ENCODE peak calls at places on chromosomes 2 and 18, in seven cellular contexts. D is endodermal cell, S is tibial nerve, O is WERI-Rb-1, J is OCI-LY7, L is AG04450, C is neural progenitor cell. X is an unnamed sample.
A peak's percentile ranks its signal among the peaks of the same experiment; 100 is the strongest.

GRCh38 chr2:8510519-8510918 is 171.3 kb upstream of the ID2 start:
- DNase-seq in D (no peak), J (no peak), L (no peak), C (no peak), S (no peak), O (no peak), X (no peak)

GRCh38 chr18:11518788-11519685 is 90.4 kb upstream of the SLC35G4 start:
- DNase-seq in S (no peak), J (peak; percentile 82), L (peak; percentile 20), D (peak; percentile 92), O (peak; percentile 78), C (peak; percentile 86), X (no peak)

GRCh38 chr2:24258718-24259117 is 83.9 kb downstream of the FAM228A start:
- DNase-seq in D (no peak), O (no peak), C (no peak), S (no peak), J (no peak), L (no peak), X (no peak)

GRCh38 chr2:26430826-26431225 is 29.1 kb downstream of the DRC1 start:
- DNase-seq in C (no peak), S (no peak), J (no peak), L (no peak), O (no peak), D (no peak), X (no peak)

GRCh38 chr2:84636080-84636971 is 120.0 kb downstream of the DNAH6 start:
- DNase-seq in L (no peak), O (no peak), C (no peak), D (no peak), J (no peak), S (no peak), X (no peak)

GRCh38 chr18:79396431-79397287 is 929 bp downstream of the NFATC1 start:
- DNase-seq in S (no peak), O (peak; percentile 58), J (peak; percentile 61), C (peak; percentile 82), L (no peak), D (peak; percentile 81), X (peak; percentile 62)

GRCh38 chr2:12318427-12319057 is 398.2 kb upstream of the TRIB2 start:
- DNase-seq in L (no peak), S (no peak), J (no peak), O (no peak), C (no peak), D (no peak), X (no peak)

GRCh38 chr2:84778921-84779320 is 102.0 kb downstream of the TRABD2A start:
- DNase-seq in S (no peak), J (no peak), O (no peak), D (no peak), C (no peak), L (no peak), X (no peak)

GRCh38 chr18:10566390-10566789 is 40.6 kb downstream of the NAPG start:
- DNase-seq in S (no peak), J (no peak), C (no peak), O (no peak), D (no peak), L (no peak), X (no peak)

GRCh38 chr2:145752091-145752806 is 1232.3 kb upstream of the ZEB2 start:
- DNase-seq in C (peak; percentile 74), L (peak; percentile 69), J (peak; percentile 79), O (no peak), S (peak; percentile 18), D (peak; percentile 59), X (no peak)

GRCh38 chr18:75157851-75158250 is 51.1 kb downstream of the PTGR3 start:
- DNase-seq in J (no peak), D (peak; percentile 30), L (no peak), S (no peak), O (no peak), C (no peak), X (no peak)

GRCh38 chr2:42368817-42369550 is 8.0 kb upstream of the COX7A2L start:
- DNase-seq in C (no peak), J (no peak), L (no peak), D (no peak), S (no peak), O (no peak), X (no peak)

GRCh38 chr2:218074031-218074430 is 5.0 kb downstream of the RUFY4 start:
- DNase-seq in S (no peak), C (peak; percentile 76), O (peak; percentile 62), L (no peak), J (peak; percentile 30), D (peak; percentile 89), X (no peak)

GRCh38 chr2:119158563-119159347 is at the start of gene C1QL2:
- DNase-seq in J (no peak), L (no peak), O (peak; percentile 58), C (peak; percentile 83), S (no peak), D (peak; percentile 86), X (no peak)

GRCh38 chr2:10036095-10036879 is 7.1 kb upstream of the KLF11 start:
- DNase-seq in C (peak; percentile 42), S (no peak), J (peak; percentile 13), D (peak; percentile 77), O (no peak), L (no peak), X (no peak)

GRCh38 chr2:20643826-20644225 is 7.1 kb downstream of the HS1BP3 start:
- DNase-seq in S (no peak), J (no peak), D (no peak), L (no peak), O (no peak), C (no peak), X (no peak)

GRCh38 chr18:596288-596881 is 403 bp upstream of the CLUL1 start:
- DNase-seq in S (no peak), D (peak; percentile 88), C (peak; percentile 87), J (peak; percentile 61), O (no peak), L (no peak), X (no peak)

GRCh38 chr2:46815121-46815802 is 100.3 kb downstream of the MCFD2 start:
- DNase-seq in O (no peak), C (no peak), L (no peak), D (peak; percentile 50), S (no peak), J (no peak), X (no peak)

GRCh38 chr2:131156452-131157149 is 51.5 kb downstream of the PLEKHB2 start:
- DNase-seq in J (no peak), D (peak; percentile 63), S (no peak), C (no peak), L (no peak), O (no peak), X (no peak)

GRCh38 chr18:2894131-2894840 is 47.5 kb downstream of the EMILIN2 start:
- DNase-seq in J (no peak), D (no peak), L (no peak), O (no peak), C (no peak), S (peak; percentile 3), X (no peak)

GRCh38 chr18:32956591-32957310 is 183.9 kb upstream of the KLHL14 start:
- DNase-seq in D (no peak), L (peak; percentile 2), C (peak; percentile 36), O (no peak), J (peak; percentile 10), S (no peak), X (no peak)

GRCh38 chr2:191312163-191312562 is 67.0 kb downstream of the MYO1B start:
- DNase-seq in S (no peak), O (no peak), J (no peak), C (no peak), D (no peak), L (no peak), X (no peak)

GRCh38 chr2:159589286-159589685 is 27.1 kb downstream of the BAZ2B start:
- DNase-seq in C (no peak), O (no peak), J (no peak), S (no peak), L (no peak), D (no peak), X (no peak)

GRCh38 chr2:159586034-159586433 is 30.3 kb downstream of the BAZ2B start:
- DNase-seq in O (no peak), L (no peak), S (no peak), J (no peak), D (no peak), C (no peak), X (no peak)

GRCh38 chr2:159585607-159586006 is 30.7 kb downstream of the BAZ2B start:
- DNase-seq in O (no peak), S (no peak), L (no peak), J (no peak), C (no peak), D (no peak), X (no peak)

DNA sequence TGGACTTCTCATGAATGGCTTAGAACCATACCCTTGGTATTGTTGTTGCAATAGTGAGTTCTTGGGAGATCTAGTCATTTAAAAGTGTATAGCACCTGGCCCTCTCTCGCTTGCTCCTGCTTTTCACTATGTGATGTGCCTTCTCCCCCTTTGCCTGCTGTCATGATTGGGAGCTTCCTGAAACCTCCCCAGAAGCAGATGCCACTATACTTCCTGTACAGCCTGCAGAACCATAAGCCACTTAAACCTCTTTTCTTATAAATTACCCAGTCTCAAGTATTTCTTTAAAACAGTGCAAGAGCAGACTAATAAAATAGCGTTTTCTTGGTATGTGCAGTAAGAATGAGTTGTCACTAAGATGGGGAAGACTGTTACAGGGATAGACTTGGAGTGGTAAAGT is 31.6 kb downstream of the BAZ2B start:
- DNase-seq in J (no peak), S (no peak), D (no peak), O (peak; percentile 36), C (no peak), L (no peak), X (no peak)
- H3K27ac ChIP-seq in J (no peak overlapping the region), S (no peak overlapping the region), D (no peak overlapping the region), O (no peak overlapping the region), C (no peak overlapping the region), L (no peak overlapping the region), X (no peak overlapping the region)

DNA sequence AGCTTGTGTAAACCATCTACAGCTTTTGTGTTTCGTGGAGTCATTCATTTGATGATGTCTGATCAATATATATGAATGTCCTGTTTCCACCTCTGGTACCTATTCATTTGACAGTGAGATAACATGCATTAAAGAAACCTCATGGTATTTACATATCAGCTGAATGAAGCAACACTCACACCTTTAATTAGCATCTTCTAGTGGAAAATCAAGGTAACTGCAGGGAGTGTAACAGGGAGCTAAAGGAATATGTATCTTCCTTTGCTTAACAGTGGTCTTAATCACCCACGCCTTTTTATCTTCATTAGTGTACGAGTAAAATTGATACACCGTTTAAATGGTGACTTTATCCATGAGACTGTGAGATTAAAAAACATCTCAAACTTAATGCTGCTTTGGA is 15.6 kb downstream of the SLC39A10 start:
- DNase-seq in C (no peak), L (no peak), J (no peak), S (no peak), D (no peak), O (no peak), X (no peak)
- TF ChIP-seq CTCF in C (peak; percentile 23), L (peak; percentile 16), J (peak; percentile 56), S (no peak), D (peak; percentile 73), O (peak; percentile 24), X (no peak)

GRCh38 chr2:227661019-227661726 is 5.4 kb upstream of the SCYGR5 start:
- DNase-seq in O (no peak), L (no peak), J (no peak), S (no peak), C (peak; percentile 60), D (peak; percentile 73), X (no peak)
- H3K27ac ChIP-seq in O (no peak overlapping the region), L (no peak overlapping the region), J (no peak overlapping the region), S (no peak overlapping the region), C (no peak overlapping the region), D (no peak overlapping the region), X (no peak overlapping the region)

GRCh38 chr18:64082513-64082912 is 66.4 kb downstream of the LINC00305 start:
- DNase-seq in D (no peak), J (no peak), C (no peak), O (no peak), L (no peak), S (no peak), X (no peak)

GRCh38 chr18:64083906-64084305 is 65.0 kb downstream of the LINC00305 start:
- DNase-seq in L (no peak), D (no peak), S (no peak), O (no peak), C (no peak), J (no peak), X (no peak)

GRCh38 chr18:64082054-64082453 is 66.8 kb downstream of the LINC00305 start:
- DNase-seq in D (no peak), O (no peak), L (no peak), J (no peak), C (no peak), S (no peak), X (no peak)
- TF ChIP-seq CTCF in D (no peak), O (no peak), L (no peak), J (no peak), C (no peak), S (no peak), X (no peak)

X was measured in CD4-positive, alpha-beta T cell.